ENCODE peak calls at places on chromosomes 2 and 18, in eight cellular contexts. N is H9; K is A549; S is right lobe of liver; X is CD4-positive, alpha-beta memory T cell; D is heart right ventricle; H is aorta; Z is suprapubic skin. C is an unnamed sample.

GRCh38 chr2:227653419-227653818 is 13.2 kb upstream of the SCYGR5 start:
- DNase-seq in N (no peak), K (no peak), S (no peak), X (no peak), D (no peak), H (no peak), Z (no peak), C (no peak)

GRCh38 chr18:27860701-27861107 is 316.2 kb downstream of the CDH2 start:
- DNase-seq in N (no peak), K (no peak), S (no peak), X (no peak), D (peak; percentile 12), H (no peak), Z (no peak), C (no peak)

GRCh38 chr2:985317-985898 is 34.8 kb downstream of the SNTG2 start:
- DNase-seq in N (no peak), K (no peak), S (no peak), X (no peak), D (no peak), H (no peak), Z (no peak), C (no peak)

GRCh38 chr2:172200495-172201085 is 97.9 kb upstream of the DLX2 start:
- DNase-seq in N (no peak), K (no peak), S (no peak), X (no peak), D (no peak), H (no peak), Z (no peak), C (no peak)

GRCh38 chr18:2900742-2901404 is 54.1 kb downstream of the EMILIN2 start:
- DNase-seq in N (no peak), K (no peak), S (no peak), X (no peak), D (no peak), H (no peak), Z (peak; percentile 55), C (no peak)

GRCh38 chr2:69734040-69734611 is 7.8 kb upstream of the ANXA4 start:
- DNase-seq in N (no peak), K (no peak), S (no peak), X (no peak), D (no peak), H (no peak), Z (peak; percentile 57), C (no peak)

GRCh38 chr18:24322594-24323136 is 75.0 kb downstream of the OSBPL1A start:
- DNase-seq in N (no peak), K (no peak), S (no peak), X (no peak), D (no peak), H (no peak), Z (no peak), C (no peak)

GRCh38 chr2:120765911-120766757 is 30.5 kb downstream of the GLI2 start:
- DNase-seq in N (peak; percentile 35), K (no peak), S (peak; percentile 63), X (no peak), D (peak; percentile 85), H (peak; percentile 88), Z (peak; percentile 60), C (no peak)

GRCh38 chr2:58634653-58635347 is 393.7 kb upstream of the FANCL start:
- DNase-seq in N (no peak), K (no peak), S (no peak), X (no peak), D (no peak), H (no peak), Z (no peak), C (no peak)

GRCh38 chr18:67600781-67601180 is 84.3 kb upstream of the DSEL start:
- DNase-seq in N (no peak), K (no peak), S (no peak), X (no peak), D (no peak), H (no peak), Z (no peak), C (no peak)

GRCh38 chr18:11407900-11408299 is 201.5 kb upstream of the SLC35G4 start:
- DNase-seq in N (no peak), K (no peak), S (no peak), X (no peak), D (no peak), H (no peak), Z (no peak), C (no peak)

GRCh38 chr2:165462433-165462832 is 7.1 kb upstream of the CSRNP3 start:
- DNase-seq in N (no peak), K (no peak), S (no peak), X (no peak), D (no peak), H (no peak), Z (no peak), C (no peak)

GRCh38 chr2:128573531-128573930 is 254.9 kb upstream of the HS6ST1 start:
- DNase-seq in N (no peak), K (no peak), S (no peak), X (no peak), D (no peak), H (no peak), Z (no peak), C (no peak)

GRCh38 chr18:11750581-11751304 is 61.7 kb downstream of the GNAL start:
- DNase-seq in N (no peak), K (no peak), S (no peak), X (no peak), D (no peak), H (no peak), Z (no peak), C (no peak)

GRCh38 chr2:105629634-105630033 is 115.1 kb upstream of the NCK2 start:
- DNase-seq in N (no peak), K (no peak), S (no peak), X (no peak), D (no peak), H (no peak), Z (no peak), C (no peak)

GRCh38 chr2:158841839-158842238 is 46.7 kb downstream of the DAPL1 start:
- DNase-seq in N (no peak), K (no peak), S (no peak), X (no peak), D (no peak), H (no peak), Z (no peak), C (no peak)

GRCh38 chr2:6986251-6986893 is 69.2 kb downstream of the RNF144A start:
- DNase-seq in N (no peak), K (no peak), S (no peak), X (no peak), D (no peak), H (no peak), Z (no peak), C (no peak)

GRCh38 chr2:204255469-204255868 is 289.8 kb upstream of the PARD3B start:
- DNase-seq in N (no peak), K (no peak), S (no peak), X (no peak), D (no peak), H (no peak), Z (no peak), C (no peak)

DNA sequence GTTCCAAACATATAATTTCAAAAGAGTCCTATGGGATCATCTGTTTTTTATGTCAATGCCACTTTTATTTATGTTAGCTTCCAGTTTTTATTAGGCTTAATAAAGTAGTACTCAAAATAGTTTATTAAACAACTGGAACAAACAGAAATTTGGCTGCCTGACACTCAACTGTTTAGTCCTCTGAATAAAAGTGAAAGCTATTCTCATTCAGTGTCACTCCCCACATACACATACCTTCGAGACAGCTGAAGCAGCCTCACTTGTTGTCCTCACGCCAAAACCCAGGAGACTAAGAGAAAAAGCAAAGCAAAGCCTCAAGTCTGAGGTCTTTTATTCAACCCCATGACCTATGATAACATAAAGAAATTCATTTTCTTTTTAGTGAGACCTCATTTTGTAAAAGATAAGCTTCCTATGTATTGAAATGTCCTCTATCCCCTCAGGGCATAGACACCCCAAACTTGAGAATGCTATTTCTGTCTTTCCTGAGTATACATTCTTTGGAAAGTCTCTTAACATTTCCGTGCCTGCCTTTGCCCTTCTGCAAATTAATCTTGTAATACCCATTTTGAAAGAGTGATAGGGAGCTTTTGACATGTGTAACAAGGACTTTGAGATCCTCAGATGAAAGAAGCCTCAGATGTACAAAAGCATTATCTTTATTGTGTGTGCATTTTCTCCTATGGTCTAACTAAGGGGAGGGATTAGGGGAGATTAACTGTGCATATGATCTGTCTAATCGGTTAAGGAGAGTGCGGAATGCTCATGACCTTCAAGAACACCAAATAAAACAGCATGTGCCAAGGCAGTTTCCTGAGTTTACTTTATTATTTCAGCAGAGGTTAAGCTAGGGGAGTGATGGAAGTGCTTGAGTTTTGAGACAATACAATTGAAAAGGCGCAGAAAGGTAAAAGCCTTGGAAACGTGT is 1523.7 kb upstream of the PIK3C3 start:
- DNase-seq in N (no peak), K (no peak), S (no peak), X (no peak), D (no peak), H (no peak), Z (no peak), C (no peak)
- H3K27ac ChIP-seq in N (no peak overlapping the region), K (no peak overlapping the region), S (no peak overlapping the region), X (no peak overlapping the region), D (no peak overlapping the region), H (no peak overlapping the region), Z (no peak overlapping the region), C (no peak overlapping the region)

DNA sequence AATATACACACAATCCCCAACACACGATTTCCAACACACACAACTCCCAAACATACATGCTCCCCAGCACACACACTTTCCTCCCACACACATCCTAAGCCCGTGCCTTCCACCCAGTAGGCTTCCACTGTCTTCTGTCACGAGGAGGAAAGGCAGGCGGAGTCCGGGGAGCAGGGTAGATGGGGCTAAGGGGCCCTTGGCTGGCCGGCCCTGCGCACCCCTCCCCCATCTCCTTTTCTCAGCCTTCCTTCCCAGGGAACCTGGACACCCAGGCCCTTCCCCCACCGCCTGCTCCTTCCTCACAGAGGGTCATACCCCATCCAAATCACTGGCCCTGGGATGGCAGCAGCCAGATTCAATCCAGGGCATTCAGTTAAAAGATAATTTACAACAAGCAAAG is 3.4 kb upstream of the PDCD1 start:
- DNase-seq in N (no peak), K (no peak), S (peak; percentile 30), X (no peak), D (no peak), H (no peak), Z (no peak), C (no peak)
- H3K27ac ChIP-seq in N (no peak overlapping the region), K (no peak overlapping the region), S (no peak overlapping the region), X (no peak overlapping the region), D (no peak overlapping the region), H (no peak overlapping the region), Z (no peak overlapping the region), C (no peak overlapping the region)

DNA sequence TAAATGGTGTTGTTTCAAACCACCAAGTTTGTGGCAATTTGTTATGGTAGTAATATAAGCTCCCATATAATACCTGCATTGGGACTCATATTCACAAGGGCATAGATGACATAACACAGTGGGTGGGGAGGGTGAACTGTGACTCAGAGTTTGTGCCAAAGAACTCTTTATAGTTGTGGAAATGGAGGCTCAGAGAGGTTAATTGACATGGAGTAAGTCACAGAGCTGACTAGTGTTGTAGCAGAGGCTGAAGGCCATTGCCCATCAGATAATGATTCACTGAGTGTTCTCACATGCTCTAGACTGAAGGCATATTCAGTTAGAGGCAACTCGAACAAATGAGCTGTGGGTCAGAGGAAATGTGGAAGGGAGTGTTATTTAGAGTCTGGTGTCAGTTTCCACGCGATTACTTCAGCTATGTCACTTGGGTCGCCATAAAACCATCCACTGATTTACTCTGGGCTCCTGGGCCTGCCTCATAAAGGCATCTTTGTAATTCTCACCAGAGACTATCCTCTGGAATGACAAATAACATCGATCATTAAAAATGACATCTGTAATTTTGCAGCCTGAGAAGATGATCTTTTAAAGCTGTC is 264.7 kb downstream of the CCDC85A start:
- DNase-seq in N (no peak), K (peak; percentile 5), S (no peak), X (no peak), D (no peak), H (no peak), Z (no peak), C (no peak)
- H3K27ac ChIP-seq in N (no peak overlapping the region), K (peak overlapping the region; percentile 82), S (peak overlapping the region; percentile 21), X (no peak overlapping the region), D (no peak overlapping the region), H (no peak overlapping the region), Z (no peak overlapping the region), C (no peak overlapping the region)

GRCh38 chr2:207161247-207161646 is 4.5 kb downstream of the KLF7 start:
- DNase-seq in N (no peak), K (no peak), S (no peak), X (no peak), D (no peak), H (no peak), Z (no peak), C (no peak)
- H3K27ac ChIP-seq in N (no peak overlapping the region), K (peak overlapping the region; percentile 86), S (no peak overlapping the region), X (no peak overlapping the region), D (peak overlapping the region; percentile 100), H (no peak overlapping the region), Z (peak overlapping the region; percentile 100), C (peak overlapping the region; percentile 68)

C was measured in substantia nigra.